ENCODE peak calls at places on chromosomes 3 and 15, in four cellular contexts. G is HCT116, V is IMR-90, Y is psoas muscle. K is an unnamed sample.

GRCh38 chr3:128374746-128375445 is 91.8 kb downstream of the DNAJB8 start:
- DNase-seq in G (no peak), V (no peak), Y (no peak), K (no peak)

GRCh38 chr3:64079369-64080160 is 56.3 kb upstream of the PSMD6 start:
- DNase-seq in G (no peak), V (peak; percentile 36), Y (no peak), K (no peak)

GRCh38 chr15:41777421-41777973 is 3.2 kb downstream of the MAPKBP1 start:
- DNase-seq in G (no peak), V (peak; percentile 65), Y (no peak), K (no peak)

GRCh38 chr15:74749832-74750231 is 1.2 kb downstream of the CYP1A2 start:
- DNase-seq in G (no peak), V (no peak), Y (no peak), K (no peak)

GRCh38 chr15:78365931-78366330 is 25.8 kb downstream of the CRABP1 start:
- DNase-seq in G (no peak), V (no peak), Y (no peak), K (no peak)

GRCh38 chr3:9727041-9727595 is 4.4 kb upstream of the BRPF1 start:
- DNase-seq in G (peak; percentile 48), V (no peak), Y (no peak), K (no peak)

GRCh38 chr3:69675773-69676660 is 63.2 kb upstream of the MITF start:
- DNase-seq in G (no peak), V (no peak), Y (no peak), K (no peak)

GRCh38 chr3:191280111-191280510 is 49.1 kb upstream of the CCDC50 start:
- DNase-seq in G (no peak), V (no peak), Y (no peak), K (no peak)

GRCh38 chr3:57130426-57131209 is 34.5 kb downstream of the IL17RD start:
- DNase-seq in G (no peak), V (no peak), Y (no peak), K (no peak)

GRCh38 chr3:107938128-107938527 is 152.7 kb downstream of the CD47 start:
- DNase-seq in G (peak; percentile 21), V (peak; percentile 42), Y (no peak), K (no peak)

GRCh38 chr3:184239710-184240109 is 9.1 kb downstream of the ALG3 start:
- DNase-seq in G (no peak), V (no peak), Y (no peak), K (no peak)

GRCh38 chr3:185934726-185935464 is 2.9 kb downstream of the TRA2B start:
- DNase-seq in G (no peak), V (peak; percentile 55), Y (no peak), K (no peak)

GRCh38 chr3:172034786-172035685 is 4.3 kb upstream of the FNDC3B start:
- DNase-seq in G (peak; percentile 37), V (peak; percentile 33), Y (no peak), K (no peak)

GRCh38 chr15:35117508-35118280 is 32.6 kb upstream of the NANOGP8 start:
- DNase-seq in G (no peak), V (peak; percentile 5), Y (no peak), K (no peak)

GRCh38 chr15:67187351-67187854 is 67.1 kb downstream of the AAGAB start:
- DNase-seq in G (no peak), V (no peak), Y (no peak), K (peak; percentile 21)

GRCh38 chr3:42063886-42064285 is 27.3 kb upstream of the TRAK1 start:
- DNase-seq in G (no peak), V (peak; percentile 79), Y (no peak), K (no peak)

GRCh38 chr3:69855436-69856162 is 116.3 kb downstream of the MITF start:
- DNase-seq in G (no peak), V (peak; percentile 64), Y (no peak), K (no peak)

GRCh38 chr3:156642750-156643728 is 31.4 kb upstream of the TIPARP start:
- DNase-seq in G (no peak), V (no peak), Y (no peak), K (no peak)

GRCh38 chr3:58899159-58899952 is 150.5 kb downstream of the CFAP20DC start:
- DNase-seq in G (no peak), V (no peak), Y (peak; percentile 27), K (peak; percentile 62)

GRCh38 chr3:38247366-38248035 is 18.1 kb upstream of the SLC22A13 start:
- DNase-seq in G (peak; percentile 13), V (peak; percentile 93), Y (no peak), K (no peak)

GRCh38 chr3:72082121-72082715 is 297.3 kb upstream of the PROK2 start:
- DNase-seq in G (no peak), V (no peak), Y (no peak), K (no peak)

GRCh38 chr3:150599611-150600297 is 3.4 kb upstream of the SELENOT start:
- DNase-seq in G (peak; percentile 64), V (peak; percentile 89), Y (no peak), K (no peak)

GRCh38 chr3:164208846-164209245 is 869.5 kb downstream of the SI start:
- DNase-seq in G (no peak), V (no peak), Y (no peak), K (no peak)

GRCh38 chr15:25946241-25946786 is 83.2 kb upstream of the ATP10A start:
- DNase-seq in G (no peak), V (no peak), Y (no peak), K (no peak)

GRCh38 chr15:70879386-70879785 is 12.8 kb downstream of the THAP10 start:
- DNase-seq in G (no peak), V (peak; percentile 93), Y (no peak), K (no peak)

GRCh38 chr3:38588276-38588971 is 61.1 kb downstream of the SCN5A start:
- DNase-seq in G (no peak), V (no peak), Y (no peak), K (peak; percentile 8)

GRCh38 chr3:170037463-170038433 is at the start of gene GPR160:
- DNase-seq in G (peak; percentile 64), V (peak; percentile 15), Y (peak; percentile 69), K (peak; percentile 70)

GRCh38 chr3:194285024-194285858 is 65.9 kb downstream of the CPN2 start:
- DNase-seq in G (no peak), V (peak; percentile 64), Y (peak; percentile 2), K (peak; percentile 44)

GRCh38 chr3:45690331-45691035 is 1.3 kb downstream of the SACM1L start:
- DNase-seq in G (no peak), V (no peak), Y (no peak), K (no peak)

GRCh38 chr15:67110400-67110799 is 45.0 kb downstream of the SMAD3 start:
- DNase-seq in G (no peak), V (no peak), Y (no peak), K (no peak)

GRCh38 chr3:56894912-56895431 is 93.2 kb upstream of the ARHGEF3 start:
- DNase-seq in G (no peak), V (peak; percentile 55), Y (no peak), K (no peak)

GRCh38 chr3:162171970-162172369 is 675.4 kb downstream of the OTOL1 start:
- DNase-seq in G (no peak), V (no peak), Y (no peak), K (no peak)

GRCh38 chr3:186097317-186097662 is 11.6 kb downstream of the ETV5 start:
- DNase-seq in G (no peak), V (no peak), Y (no peak), K (no peak)

GRCh38 chr15:91521996-91522395 is 331.5 kb upstream of the SLCO3A1 start:
- DNase-seq in G (no peak), V (peak; percentile 82), Y (no peak), K (no peak)

GRCh38 chr3:178546079-178546478 is 9.8 kb downstream of the KCNMB2 start:
- DNase-seq in G (no peak), V (no peak), Y (no peak), K (no peak)

GRCh38 chr3:30683769-30684168 is 77.4 kb downstream of the TGFBR2 start:
- DNase-seq in G (no peak), V (no peak), Y (no peak), K (no peak)

GRCh38 chr15:66912001-66912400 is 153.4 kb upstream of the SMAD3 start:
- DNase-seq in G (no peak), V (no peak), Y (no peak), K (no peak)

GRCh38 chr15:43111354-43111753 is 5.5 kb upstream of the UBR1 start:
- DNase-seq in G (no peak), V (no peak), Y (no peak), K (no peak)
- H3K9me3 ChIP-seq in G (no peaks in the 10 kb centered on the region), V (no peaks in the 10 kb centered on the region), Y (no peaks in the 10 kb centered on the region), K (no peaks in the 10 kb centered on the region)

GRCh38 chr15:24752354-24752753 is 76.8 kb downstream of the NPAP1 start:
- DNase-seq in G (no peak), V (no peak), Y (no peak), K (no peak)
- H3K9me3 ChIP-seq in G (peaks cover 12% of the 10 kb centered on the region), V (peaks cover 8% of the 10 kb centered on the region), Y (peaks cover 8% of the 10 kb centered on the region), K (no peaks in the 10 kb centered on the region)

DNA sequence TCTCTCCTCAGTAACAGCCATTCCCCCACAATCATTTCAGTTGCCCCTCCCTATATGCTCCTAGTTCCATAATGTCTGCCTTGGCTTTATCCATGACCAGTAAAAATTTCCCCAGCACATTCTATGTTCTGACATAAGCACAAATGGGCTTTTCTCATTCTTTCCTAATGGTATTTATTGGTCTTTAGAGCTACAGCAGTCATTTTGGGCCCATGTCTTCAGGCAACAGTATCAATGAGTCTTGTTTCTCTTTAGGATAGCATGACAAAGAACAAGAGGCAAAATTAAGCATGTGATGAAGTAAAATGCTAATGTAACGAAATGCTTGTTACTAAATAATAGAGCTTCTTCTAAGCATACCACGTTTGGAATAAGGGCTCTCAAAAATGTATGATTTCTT is 8.2 kb downstream of the DPP8 start:
- DNase-seq in G (no peak), V (no peak), Y (no peak), K (no peak)
- H3K9me3 ChIP-seq in G (no peaks in the 10 kb centered on the region), V (no peaks in the 10 kb centered on the region), Y (no peaks in the 10 kb centered on the region), K (no peaks in the 10 kb centered on the region)

GRCh38 chr15:39409876-39410505 is 170.9 kb upstream of the THBS1 start:
- DNase-seq in G (no peak), V (no peak), Y (no peak), K (no peak)
- H3K9me3 ChIP-seq in G (no peaks in the 10 kb centered on the region), V (no peaks in the 10 kb centered on the region), Y (no peaks in the 10 kb centered on the region), K (no peaks in the 10 kb centered on the region)

GRCh38 chr15:27645672-27646071 is 453.4 kb downstream of the OCA2 start:
- DNase-seq in G (no peak), V (no peak), Y (no peak), K (no peak)

GRCh38 chr15:27655063-27655462 is 444.1 kb downstream of the OCA2 start:
- DNase-seq in G (no peak), V (no peak), Y (no peak), K (no peak)

GRCh38 chr15:27648359-27648758 is 450.8 kb downstream of the OCA2 start:
- DNase-seq in G (no peak), V (no peak), Y (no peak), K (no peak)

GRCh38 chr15:27650244-27650643 is 448.9 kb downstream of the OCA2 start:
- DNase-seq in G (no peak), V (no peak), Y (no peak), K (no peak)
- H3K9me3 ChIP-seq in G (peaks cover 14% of the 10 kb centered on the region), V (peaks cover 12% of the 10 kb centered on the region), Y (no peaks in the 10 kb centered on the region), K (no peaks in the 10 kb centered on the region)